ENCODE peak calls at places on chromosomes 12 and 14, in seven cellular contexts. O, Q, N, H, U, F and X are unnamed samples.

GRCh38 chr14:67644428-67644827 is 24.7 kb downstream of the ARG2 start:
- DNase-seq in O (no peak), Q (no peak), N (no peak), H (no peak), U (no peak), F (no peak), X (no peak)

GRCh38 chr14:22380511-22381455 is 208.2 kb downstream of the DAD1 start:
- DNase-seq in O (no peak), Q (no peak), N (no peak), H (peak), U (no peak), F (no peak), X (no peak)

GRCh38 chr12:75977952-75978671 is 53.5 kb downstream of the PHLDA1 start:
- DNase-seq in O (peak), Q (no peak), N (peak), H (peak), U (peak), F (peak), X (peak)

GRCh38 chr14:88270781-88271180 is 52.3 kb downstream of the KCNK10 start:
- DNase-seq in O (no peak), Q (no peak), N (no peak), H (no peak), U (no peak), F (no peak), X (no peak)

GRCh38 chr14:64439141-64439540 is 26.2 kb upstream of the AKAP5 start:
- DNase-seq in O (no peak), Q (no peak), N (no peak), H (no peak), U (no peak), F (no peak), X (no peak)

GRCh38 chr12:49264466-49264872 is 413 bp upstream of the TUBA1C start:
- DNase-seq in O (no peak), Q (peak), N (no peak), H (no peak), U (peak), F (no peak), X (peak)

GRCh38 chr12:86777335-86777734 is 521.1 kb upstream of the MGAT4C start:
- DNase-seq in O (no peak), Q (no peak), N (no peak), H (no peak), U (no peak), F (no peak), X (no peak)

GRCh38 chr14:24816929-24817637 is 183.1 kb upstream of the GZMB start:
- DNase-seq in O (no peak), Q (no peak), N (no peak), H (no peak), U (no peak), F (no peak), X (no peak)

GRCh38 chr14:63713765-63714164 is 14.1 kb downstream of the SGPP1 start:
- DNase-seq in O (no peak), Q (no peak), N (peak), H (peak), U (no peak), F (no peak), X (no peak)

GRCh38 chr12:104340917-104341611 is 37.5 kb downstream of the EID3 start:
- DNase-seq in O (no peak), Q (no peak), N (no peak), H (no peak), U (no peak), F (no peak), X (no peak)

GRCh38 chr12:124744659-124745467 is 118.8 kb downstream of the SCARB1 start:
- DNase-seq in O (no peak), Q (no peak), N (no peak), H (peak), U (peak), F (peak), X (no peak)

GRCh38 chr14:21384494-21384851 is 654 bp upstream of the SUPT16H start:
- DNase-seq in O (no peak), Q (no peak), N (no peak), H (no peak), U (peak), F (no peak), X (no peak)

GRCh38 chr12:32344047-32344446 is 55.3 kb upstream of the FGD4 start:
- DNase-seq in O (no peak), Q (no peak), N (no peak), H (peak), U (no peak), F (no peak), X (no peak)

GRCh38 chr12:107019546-107019945 is 32.6 kb upstream of the MTERF2 start:
- DNase-seq in O (no peak), Q (no peak), N (no peak), H (no peak), U (no peak), F (no peak), X (no peak)

GRCh38 chr14:55446127-55446736 is 5.8 kb upstream of the TBPL2 start:
- DNase-seq in O (peak), Q (peak), N (peak), H (peak), U (peak), F (peak), X (peak)

GRCh38 chr14:22255042-22255441 is 334.0 kb downstream of the DAD1 start:
- DNase-seq in O (no peak), Q (no peak), N (no peak), H (peak), U (no peak), F (no peak), X (no peak)

GRCh38 chr14:46259536-46259935 is 392.0 kb downstream of the RPL10L start:
- DNase-seq in O (no peak), Q (peak), N (no peak), H (peak), U (no peak), F (no peak), X (peak)

GRCh38 chr14:63375772-63376171 is 57.0 kb upstream of the GPHB5 start:
- DNase-seq in O (peak), Q (no peak), N (no peak), H (peak), U (no peak), F (no peak), X (no peak)

GRCh38 chr14:70585221-70585620 is 15.2 kb downstream of the MED6 start:
- DNase-seq in O (no peak), Q (no peak), N (no peak), H (peak), U (peak), F (no peak), X (no peak)

GRCh38 chr12:15597125-15597830 is 191.9 kb downstream of the EPS8 start:
- DNase-seq in O (no peak), Q (no peak), N (no peak), H (no peak), U (no peak), F (no peak), X (no peak)

GRCh38 chr12:79063258-79063657 is 198.7 kb downstream of the SYT1 start:
- DNase-seq in O (peak), Q (no peak), N (no peak), H (no peak), U (no peak), F (no peak), X (no peak)

GRCh38 chr14:77076118-77076631 is 21.9 kb upstream of the CIPC start:
- DNase-seq in O (no peak), Q (no peak), N (no peak), H (no peak), U (no peak), F (no peak), X (peak)

GRCh38 chr14:59161571-59162175 is 26.8 kb upstream of the DAAM1 start:
- DNase-seq in O (peak), Q (peak), N (no peak), H (peak), U (peak), F (no peak), X (peak)

GRCh38 chr12:59636945-59637656 is 41.3 kb downstream of the SLC16A7 start:
- DNase-seq in O (no peak), Q (no peak), N (no peak), H (no peak), U (peak), F (no peak), X (no peak)

GRCh38 chr12:39723831-39724230 is 104.2 kb upstream of the ABCD2 start:
- DNase-seq in O (no peak), Q (no peak), N (peak), H (peak), U (no peak), F (peak), X (no peak)

GRCh38 chr12:49557917-49558215 is 10.1 kb downstream of the MCRS1 start:
- DNase-seq in O (no peak), Q (no peak), N (no peak), H (peak), U (no peak), F (no peak), X (no peak)

GRCh38 chr14:95341115-95341514 is 21.4 kb upstream of the CLMN start:
- DNase-seq in O (no peak), Q (no peak), N (no peak), H (peak), U (no peak), F (no peak), X (no peak)

GRCh38 chr12:47067176-47067575 is 12.2 kb upstream of the PCED1B start:
- DNase-seq in O (no peak), Q (no peak), N (no peak), H (no peak), U (no peak), F (no peak), X (no peak)

GRCh38 chr12:113095405-113095804 is 38.9 kb downstream of the DTX1 start:
- DNase-seq in O (no peak), Q (no peak), N (no peak), H (no peak), U (no peak), F (no peak), X (no peak)
- TF ChIP-seq CTCF in O (no peak), Q (no peak), N (no peak), H (no peak), U (no peak), F (no peak), X (no peak)

GRCh38 chr12:51238510-51239334 is at the start of gene DAZAP2:
- DNase-seq in O (peak), Q (peak), N (peak), H (peak), U (peak), F (peak), X (peak)
- TF ChIP-seq CTCF in O (peak), Q (peak), N (no peak), H (no peak), U (no peak), F (peak), X (no peak)

GRCh38 chr14:106491851-106492250 is 965.5 kb downstream of the TMEM121 start:
- DNase-seq in O (no peak), Q (no peak), N (no peak), H (peak), U (no peak), F (peak), X (peak)
- TF ChIP-seq CTCF in O (peak), Q (no peak), N (peak), H (peak), U (peak), F (peak), X (no peak)

DNA sequence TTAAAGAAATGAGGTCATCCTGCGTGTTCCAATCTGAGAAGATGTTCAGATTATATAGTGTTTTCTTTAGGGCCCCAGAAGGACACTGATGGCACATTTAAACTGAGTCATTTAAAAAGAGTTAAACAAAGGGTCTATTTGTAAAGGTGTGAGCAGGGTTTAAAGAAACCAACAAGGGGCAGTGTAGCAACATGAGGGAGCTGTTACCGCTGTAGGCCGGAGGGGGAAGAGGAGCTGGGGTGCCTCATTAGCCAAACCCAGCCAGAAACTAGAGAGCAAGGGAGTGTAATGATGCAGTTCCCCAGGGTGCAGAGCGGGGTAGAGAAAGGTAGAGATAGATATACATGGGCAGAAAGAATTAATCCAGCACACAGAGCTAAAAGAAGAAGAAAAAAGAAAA is 160.4 kb downstream of the TBX5 start:
- DNase-seq in O (no peak), Q (peak), N (no peak), H (no peak), U (no peak), F (no peak), X (no peak)
- TF ChIP-seq CTCF in O (peak), Q (peak), N (no peak), H (no peak), U (no peak), F (no peak), X (no peak)

GRCh38 chr12:77118696-77119095 is 53.3 kb upstream of the E2F7 start:
- DNase-seq in O (no peak), Q (no peak), N (no peak), H (peak), U (no peak), F (no peak), X (no peak)
- TF ChIP-seq CTCF in O (no peak), Q (no peak), N (no peak), H (no peak), U (no peak), F (no peak), X (no peak)